ENCODE peak calls at places on chromosomes 6 and 20, in four cellular contexts. J is memory B cell, B is posterior cingulate gyrus, U is WTC11. I is an unnamed sample.
A peak's percentile ranks its signal among the peaks of the same experiment; 100 is the strongest.

GRCh38 chr6:43840490-43841218 is 70.6 kb downstream of the VEGFA start:
- DNase-seq in B (no peak), U (no peak), J (no peak), I (no peak)

GRCh38 chr6:158031445-158032353 is 50.0 kb downstream of the SYNJ2 start:
- DNase-seq in J (peak; percentile 24), U (no peak), B (peak; percentile 61), I (no peak)

GRCh38 chr6:143673638-143674037 is 4.1 kb upstream of the PHACTR2 start:
- DNase-seq in U (no peak), B (no peak), J (no peak), I (no peak)

GRCh38 chr6:38973178-38974057 is 75.2 kb upstream of the GLP1R start:
- DNase-seq in U (no peak), B (no peak), J (no peak), I (peak; percentile 7)

GRCh38 chr20:58839474-58839874 is 11.2 kb downstream of the GNAS-AS1 start:
- DNase-seq in B (peak; percentile 90), J (no peak), U (peak; percentile 75), I (peak; percentile 53)

GRCh38 chr6:127514396-127515227 is 4.5 kb downstream of the MTCL3 start:
- DNase-seq in U (peak; percentile 70), B (peak; percentile 93), J (no peak), I (peak; percentile 81)

GRCh38 chr6:163438940-163439335 is 24.4 kb downstream of the QKI start:
- DNase-seq in B (no peak), U (no peak), J (no peak), I (peak; percentile 52)

GRCh38 chr20:33788351-33789049 is 22.6 kb upstream of the CHMP4B start:
- DNase-seq in J (no peak), B (no peak), U (no peak), I (no peak)

GRCh38 chr6:37549186-37549957 is 49.7 kb upstream of the CCDC167 start:
- DNase-seq in U (no peak), J (no peak), B (no peak), I (no peak)

GRCh38 chr20:61935926-61936700 is 129.6 kb downstream of the TAF4 start:
- DNase-seq in B (peak; percentile 39), U (peak; percentile 4), J (no peak), I (no peak)

GRCh38 chr6:91276315-91276714 is 689.4 kb upstream of the MAP3K7 start:
- DNase-seq in B (no peak), U (no peak), J (no peak), I (no peak)

GRCh38 chr20:18252597-18253451 is 35.5 kb upstream of the ZNF133 start:
- DNase-seq in J (no peak), B (no peak), U (no peak), I (no peak)

GRCh38 chr20:33659341-33660034 is 2.6 kb upstream of the C20orf144 start:
- DNase-seq in B (no peak), U (no peak), J (no peak), I (no peak)

GRCh38 chr6:91970700-91971099 is 1383.8 kb upstream of the MAP3K7 start:
- DNase-seq in B (no peak), J (no peak), U (no peak), I (no peak)

GRCh38 chr6:156880913-156881312 is 103.7 kb downstream of the ARID1B start:
- DNase-seq in J (no peak), U (no peak), B (no peak), I (no peak)

GRCh38 chr20:32972181-32973076 is 31.8 kb downstream of the SUN5 start:
- DNase-seq in U (no peak), J (peak; percentile 58), B (no peak), I (no peak)

GRCh38 chr6:128655978-128656498 is 135.6 kb upstream of the PTPRK start:
- DNase-seq in U (no peak), J (no peak), B (no peak), I (no peak)

GRCh38 chr6:138577151-138577915 is 78.0 kb upstream of the NHSL1 start:
- DNase-seq in U (no peak), B (no peak), J (no peak), I (no peak)

GRCh38 chr6:1575213-1576041 is 34.3 kb upstream of the FOXC1 start:
- DNase-seq in B (peak; percentile 84), U (no peak), J (no peak), I (no peak)

GRCh38 chr6:390914-391558 is 516 bp upstream of the IRF4 start:
- DNase-seq in U (peak; percentile 52), B (no peak), J (peak; percentile 77), I (no peak)

GRCh38 chr6:1267057-1267732 is 44.7 kb upstream of the FOXQ1 start:
- DNase-seq in U (no peak), B (no peak), J (no peak), I (no peak)

GRCh38 chr20:2103454-2104153 is 2.0 kb downstream of the STK35 start:
- DNase-seq in B (no peak), J (no peak), U (no peak), I (no peak)

GRCh38 chr6:3324262-3324942 is 65.7 kb downstream of the PSMG4 start:
- DNase-seq in B (peak; percentile 42), U (no peak), J (no peak), I (peak; percentile 78)

GRCh38 chr20:37534401-37535157 is 6.9 kb upstream of the BLCAP start:
- DNase-seq in B (no peak), J (peak; percentile 63), U (no peak), I (peak; percentile 68)

GRCh38 chr6:159254186-159254585 is 85.0 kb downstream of the FNDC1 start:
- DNase-seq in J (no peak), U (no peak), B (no peak), I (no peak)

I was measured in head of caudate nucleus.